ENCODE peak calls at places on chromosomes 6 and 20, in five cellular contexts. G is ACHN; R is WERI-Rb-1; Y is AG08395; C is effector CD8-positive, alpha-beta T cell. W is an unnamed sample.
A peak's percentile ranks its signal among the peaks of the same experiment; 100 is the strongest.

GRCh38 chr6:56699066-56699654 is 56.5 kb upstream of the DST start:
- DNase-seq in G (peak; percentile 47), R (no peak), Y (peak; percentile 28), C (no peak), W (no peak)

GRCh38 chr6:52992980-52993379 is 2.1 kb downstream of the GSTA4 start:
- DNase-seq in G (no peak), R (no peak), Y (no peak), C (no peak), W (no peak)

GRCh38 chr6:159389695-159390094 is 220.5 kb downstream of the FNDC1 start:
- DNase-seq in G (no peak), R (no peak), Y (no peak), C (no peak), W (no peak)

GRCh38 chr6:49522710-49523593 is 23.2 kb downstream of the GLYATL3 start:
- DNase-seq in G (no peak), R (no peak), Y (no peak), C (no peak), W (no peak)

GRCh38 chr20:46651091-46651962 is at the start of gene SLC13A3:
- DNase-seq in G (peak; percentile 11), R (no peak), Y (no peak), C (no peak), W (no peak)

GRCh38 chr6:51139841-51140462 is 321.3 kb downstream of the TFAP2B start:
- DNase-seq in G (no peak), R (no peak), Y (no peak), C (no peak), W (no peak)

GRCh38 chr6:24935753-24936152 is at the start of gene RIPOR2:
- DNase-seq in G (no peak), R (no peak), Y (no peak), C (peak; percentile 47), W (no peak)

GRCh38 chr20:18188446-18188845 is 50.8 kb downstream of the KAT14 start:
- DNase-seq in G (no peak), R (no peak), Y (peak; percentile 26), C (no peak), W (no peak)

GRCh38 chr20:61903575-61904340 is 161.9 kb downstream of the TAF4 start:
- DNase-seq in G (no peak), R (no peak), Y (no peak), C (no peak), W (no peak)

GRCh38 chr6:6981923-6982322 is 125.8 kb upstream of the RREB1 start:
- DNase-seq in G (no peak), R (no peak), Y (no peak), C (no peak), W (no peak)

GRCh38 chr6:96015321-96015790 is 418 bp upstream of the FUT9 start:
- DNase-seq in G (peak; percentile 12), R (peak; percentile 62), Y (no peak), C (no peak), W (no peak)

GRCh38 chr6:89148016-89148750 is 2.3 kb downstream of the PM20D2 start:
- DNase-seq in G (peak; percentile 4), R (no peak), Y (no peak), C (no peak), W (no peak)

GRCh38 chr6:12865782-12866181 is 149.2 kb downstream of the PHACTR1 start:
- DNase-seq in G (no peak), R (no peak), Y (no peak), C (no peak), W (no peak)

GRCh38 chr6:144264270-144265060 is 20.7 kb upstream of the UTRN start:
- DNase-seq in G (peak; percentile 94), R (no peak), Y (peak; percentile 89), C (no peak), W (no peak)

GRCh38 chr6:24274441-24275083 is 83.3 kb downstream of the DCDC2 start:
- DNase-seq in G (peak; percentile 35), R (no peak), Y (no peak), C (no peak), W (no peak)

GRCh38 chr20:50445367-50446151 is 64.6 kb upstream of the PTPN1 start:
- DNase-seq in G (no peak), R (no peak), Y (no peak), C (no peak), W (no peak)

GRCh38 chr20:36541227-36542018 is at the start of gene MYL9:
- DNase-seq in G (peak; percentile 63), R (no peak), Y (peak; percentile 94), C (no peak), W (no peak)

GRCh38 chr6:2858678-2859324 is 17.1 kb upstream of the SERPINB1 start:
- DNase-seq in G (no peak), R (no peak), Y (no peak), C (peak; percentile 27), W (no peak)

GRCh38 chr6:117547688-117548621 is 54.4 kb downstream of the GOPC start:
- DNase-seq in G (peak; percentile 5), R (peak; percentile 81), Y (peak; percentile 39), C (peak; percentile 38), W (no peak)

GRCh38 chr6:148379481-148379880 is 36.8 kb downstream of the SASH1 start:
- DNase-seq in G (no peak), R (no peak), Y (no peak), C (no peak), W (no peak)

GRCh38 chr6:110567957-110568696 is 91.7 kb upstream of the SLC22A16 start:
- DNase-seq in G (no peak), R (no peak), Y (no peak), C (no peak), W (no peak)

GRCh38 chr6:111068116-111068897 is 19.0 kb upstream of the SLC16A10 start:
- DNase-seq in G (no peak), R (no peak), Y (no peak), C (no peak), W (no peak)

GRCh38 chr6:109455161-109455501 is 441 bp downstream of the MICAL1 start:
- DNase-seq in G (peak; percentile 14), R (peak; percentile 29), Y (no peak), C (peak; percentile 48), W (no peak)

GRCh38 chr6:34104628-34105027 is 41.3 kb downstream of the GRM4 start:
- DNase-seq in G (no peak), R (no peak), Y (no peak), C (no peak), W (no peak)

GRCh38 chr6:41546475-41546865 is 289 bp downstream of the FOXP4 start:
- DNase-seq in G (peak; percentile 39), R (no peak), Y (no peak), C (peak; percentile 36), W (no peak)

GRCh38 chr6:99933129-99933528 is 60.9 kb downstream of the MCHR2 start:
- DNase-seq in G (peak; percentile 54), R (no peak), Y (peak; percentile 58), C (no peak), W (no peak)

GRCh38 chr20:59390437-59390836 is 90.0 kb downstream of the EDN3 start:
- DNase-seq in G (no peak), R (no peak), Y (no peak), C (no peak), W (no peak)

GRCh38 chr6:84547341-84547794 is 217.0 kb downstream of the TBX18 start:
- DNase-seq in G (no peak), R (peak; percentile 18), Y (no peak), C (no peak), W (no peak)

GRCh38 chr6:108557494-108558371 is 3.0 kb upstream of the FOXO3 start:
- DNase-seq in G (peak; percentile 67), R (peak; percentile 70), Y (peak; percentile 64), C (peak; percentile 80), W (no peak)

GRCh38 chr6:137549106-137549505 is 54.9 kb upstream of the OLIG3 start:
- DNase-seq in G (no peak), R (no peak), Y (no peak), C (no peak), W (no peak)

GRCh38 chr6:158068156-158068892 is 86.7 kb downstream of the SYNJ2 start:
- DNase-seq in G (no peak), R (no peak), Y (no peak), C (no peak), W (no peak)

GRCh38 chr20:2104236-2104635 is 2.6 kb downstream of the STK35 start:
- DNase-seq in G (no peak), R (no peak), Y (no peak), C (no peak), W (no peak)

GRCh38 chr20:25315418-25316210 is 67.7 kb downstream of the PYGB start:
- DNase-seq in G (peak; percentile 80), R (no peak), Y (peak; percentile 39), C (no peak), W (no peak)

GRCh38 chr20:53748176-53748575 is 154.5 kb upstream of the ZNF217 start:
- DNase-seq in G (peak; percentile 79), R (no peak), Y (no peak), C (no peak), W (no peak)

GRCh38 chr6:24927985-24928735 is 7.6 kb downstream of the RIPOR2 start:
- DNase-seq in G (no peak), R (no peak), Y (no peak), C (no peak), W (no peak)

GRCh38 chr6:73542882-73543281 is 22.1 kb upstream of the EEF1A1 start:
- DNase-seq in G (no peak), R (no peak), Y (no peak), C (no peak), W (no peak)

GRCh38 chr6:33621396-33622388 is 570 bp downstream of the ITPR3 start:
- DNase-seq in G (peak; percentile 52), R (peak; percentile 70), Y (peak; percentile 51), C (peak; percentile 21), W (no peak)

GRCh38 chr6:46053034-46053933 is 37.6 kb upstream of the CLIC5 start:
- DNase-seq in G (no peak), R (no peak), Y (no peak), C (no peak), W (no peak)